ENCODE peak calls at places on chromosomes 1 and 21, in ten cellular contexts. S, O, Z, Y, I, K, V, E, F and P are unnamed samples.

GRCh38 chr1:202958544-202959275 is 598 bp upstream of the ADIPOR1 start:
- DNase-seq in S (no peak), O (peak; percentile 13), Z (no peak), Y (peak; percentile 30), I (no peak), K (no peak), V (no peak), E (no peak), F (no peak), P (no peak)

GRCh38 chr1:201104141-201104540 is 8.1 kb downstream of the CACNA1S start:
- DNase-seq in S (no peak), O (no peak), Z (no peak), Y (no peak), I (no peak), K (no peak), V (no peak), E (no peak), F (no peak), P (no peak)

GRCh38 chr1:27397106-27397505 is 4.7 kb downstream of the GPR3 start:
- DNase-seq in S (no peak), O (no peak), Z (no peak), Y (no peak), I (no peak), K (no peak), V (no peak), E (no peak), F (no peak), P (no peak)

GRCh38 chr1:247760456-247760855 is at the start of gene OR1C1:
- DNase-seq in S (no peak), O (no peak), Z (no peak), Y (no peak), I (no peak), K (no peak), V (no peak), E (no peak), F (no peak), P (no peak)

GRCh38 chr1:83978056-83978455 is 20.9 kb downstream of the TTLL7 start:
- DNase-seq in S (no peak), O (no peak), Z (no peak), Y (no peak), I (no peak), K (no peak), V (no peak), E (no peak), F (no peak), P (no peak)

GRCh38 chr21:42684109-42684916 is 30.9 kb downstream of the PDE9A start:
- DNase-seq in S (no peak), O (no peak), Z (no peak), Y (no peak), I (peak; percentile 58), K (no peak), V (peak; percentile 7), E (no peak), F (no peak), P (no peak)

GRCh38 chr1:201171063-201172036 is 17.1 kb upstream of the TMEM9 start:
- DNase-seq in S (no peak), O (peak; percentile 53), Z (peak; percentile 78), Y (peak; percentile 61), I (peak; percentile 69), K (peak; percentile 16), V (peak; percentile 24), E (no peak), F (no peak), P (peak; percentile 47)

GRCh38 chr21:38917045-38917774 is 111.5 kb downstream of the ETS2 start:
- DNase-seq in S (no peak), O (no peak), Z (no peak), Y (no peak), I (peak; percentile 7), K (no peak), V (peak; percentile 63), E (no peak), F (no peak), P (no peak)

GRCh38 chr1:229585338-229585737 is 26.8 kb upstream of the ABCB10 start:
- DNase-seq in S (no peak), O (no peak), Z (no peak), Y (no peak), I (no peak), K (no peak), V (no peak), E (no peak), F (no peak), P (no peak)

GRCh38 chr1:223250632-223251015 is 107.6 kb upstream of the TLR5 start:
- DNase-seq in S (no peak), O (no peak), Z (no peak), Y (no peak), I (no peak), K (no peak), V (no peak), E (no peak), F (no peak), P (no peak)

GRCh38 chr1:239823852-239824251 is 267.8 kb upstream of the FMN2 start:
- DNase-seq in S (no peak), O (no peak), Z (no peak), Y (no peak), I (no peak), K (no peak), V (no peak), E (no peak), F (no peak), P (no peak)

GRCh38 chr1:47533176-47534039 is 95.6 kb downstream of the FOXD2 start:
- DNase-seq in S (no peak), O (peak; percentile 43), Z (peak; percentile 84), Y (no peak), I (no peak), K (peak; percentile 65), V (peak; percentile 17), E (peak; percentile 34), F (peak; percentile 29), P (peak; percentile 54)

GRCh38 chr1:92951141-92951582 is 10.1 kb downstream of the DIPK1A start:
- DNase-seq in S (no peak), O (no peak), Z (no peak), Y (peak; percentile 69), I (peak; percentile 66), K (no peak), V (peak; percentile 83), E (peak; percentile 77), F (no peak), P (peak; percentile 71)

GRCh38 chr1:15352122-15352957 is 57.3 kb upstream of the EFHD2 start:
- DNase-seq in S (no peak), O (peak; percentile 49), Z (no peak), Y (peak; percentile 80), I (peak; percentile 66), K (no peak), V (peak; percentile 93), E (no peak), F (no peak), P (peak; percentile 73)

GRCh38 chr1:29470788-29471119 is 234.4 kb downstream of the PTPRU start:
- DNase-seq in S (no peak), O (no peak), Z (no peak), Y (no peak), I (no peak), K (no peak), V (no peak), E (no peak), F (no peak), P (no peak)

DNA sequence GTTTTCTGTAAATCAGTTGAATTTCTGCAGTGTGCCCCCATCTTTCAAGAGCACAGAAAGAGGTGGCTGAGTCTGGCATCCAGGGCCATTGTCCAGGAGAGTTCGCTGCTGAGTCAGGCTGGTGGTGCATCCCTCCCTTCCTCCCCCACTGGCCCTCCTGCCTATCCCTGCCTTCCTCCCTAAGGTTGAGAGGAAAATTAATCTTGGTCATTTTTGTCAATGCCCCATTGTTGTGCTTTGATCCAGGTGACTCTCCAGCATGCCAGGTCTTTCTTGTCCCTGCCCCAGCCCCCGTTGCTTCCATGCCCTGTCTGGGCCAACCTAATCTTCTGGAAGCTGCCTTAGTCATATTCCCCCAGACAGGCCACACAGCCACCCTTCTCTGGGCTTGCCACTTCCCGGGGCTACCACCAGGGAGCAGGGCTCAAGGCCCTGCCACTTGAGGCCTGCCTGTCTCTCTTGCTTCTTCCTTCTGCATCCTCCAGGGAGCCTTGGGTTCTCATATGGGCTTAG is 26.6 kb downstream of the PROK1 start:
- DNase-seq in S (no peak), O (peak; percentile 42), Z (no peak), Y (peak; percentile 25), I (no peak), K (no peak), V (peak; percentile 40), E (no peak), F (no peak), P (no peak)
- TF ChIP-seq CTCF in S (no peak), O (peak; percentile 7), Z (peak; percentile 47), Y (no peak), I (no peak), K (peak; percentile 40), V (peak; percentile 35), E (no peak), F (no peak), P (peak; percentile 65)

GRCh38 chr1:22751124-22751531 is 40.5 kb downstream of the EPHB2 start:
- DNase-seq in S (peak; percentile 42), O (no peak), Z (no peak), Y (peak; percentile 37), I (peak; percentile 53), K (no peak), V (peak; percentile 46), E (no peak), F (no peak), P (no peak)
- TF ChIP-seq CTCF in S (no peak), O (no peak), Z (no peak), Y (no peak), I (peak; percentile 14), K (no peak), V (no peak), E (no peak), F (no peak), P (no peak)

DNA sequence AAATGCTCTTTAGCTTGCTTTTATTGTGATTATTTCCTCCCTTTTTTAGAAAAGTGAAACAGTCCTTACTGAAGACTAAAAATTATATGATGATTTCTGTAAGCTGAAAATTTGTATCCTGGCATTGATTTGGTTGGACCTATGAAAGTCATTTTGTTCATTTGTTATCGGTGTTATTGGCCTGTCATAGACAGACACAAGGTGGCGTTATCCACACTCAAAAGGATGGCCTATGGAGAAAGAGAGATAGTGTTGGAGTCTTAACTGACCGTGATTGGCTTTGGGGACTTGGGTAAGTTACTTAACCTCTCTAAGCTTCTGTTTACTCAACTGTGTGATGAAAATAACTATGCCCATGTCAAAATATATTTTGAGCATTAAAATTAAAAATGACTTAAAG is 203.6 kb upstream of the CHODL start:
- DNase-seq in S (no peak), O (peak; percentile 8), Z (no peak), Y (no peak), I (no peak), K (no peak), V (peak; percentile 2), E (no peak), F (no peak), P (no peak)
- TF ChIP-seq CTCF in S (peak; percentile 10), O (no peak), Z (peak; percentile 69), Y (no peak), I (peak; percentile 17), K (peak; percentile 62), V (peak; percentile 32), E (no peak), F (no peak), P (peak; percentile 16)

DNA sequence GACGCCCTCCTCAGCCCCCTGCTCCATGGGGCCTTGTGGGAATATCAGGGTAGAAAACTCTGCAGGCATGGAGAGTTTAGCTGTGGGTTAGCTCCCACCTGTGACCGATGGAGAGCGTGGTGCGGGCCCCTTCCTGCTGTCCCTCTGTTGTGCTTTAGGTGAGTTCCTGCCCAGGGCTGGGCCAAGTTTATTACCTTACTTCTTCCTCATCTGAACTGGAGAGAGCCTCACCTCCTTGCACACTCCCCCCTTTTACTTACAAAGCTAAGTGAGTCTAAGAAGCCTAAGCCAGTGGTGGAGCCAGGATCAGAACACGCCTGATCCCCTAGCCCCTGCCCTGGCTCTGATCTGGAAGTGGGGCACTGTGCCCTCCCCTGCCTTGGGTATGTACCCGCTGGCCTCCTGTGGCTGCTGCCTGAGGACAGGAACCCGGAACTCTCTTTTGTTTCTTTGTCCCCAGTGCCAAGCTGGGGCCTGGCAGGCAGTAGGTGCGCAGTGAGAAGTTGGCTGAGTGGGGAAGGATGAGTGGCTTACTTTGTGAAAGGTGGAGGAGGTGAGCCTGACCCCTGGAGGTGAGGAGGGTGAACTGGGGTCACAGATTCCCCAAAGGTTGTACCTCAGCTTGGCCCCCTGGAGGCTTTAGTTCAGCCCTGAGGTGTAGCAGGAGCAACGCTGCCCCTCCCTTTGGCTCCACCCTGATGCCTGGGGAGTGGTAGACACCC is 32.9 kb downstream of the ARHGEF10L start:
- DNase-seq in S (no peak), O (no peak), Z (no peak), Y (no peak), I (no peak), K (no peak), V (no peak), E (no peak), F (no peak), P (no peak)
- TF ChIP-seq CTCF in S (no peak), O (no peak), Z (no peak), Y (no peak), I (peak; percentile 19), K (peak; percentile 29), V (peak; percentile 21), E (no peak), F (no peak), P (peak; percentile 47)